ENCODE peak calls at places on chromosomes 13 and 19, in ten cellular contexts. M, O, F, S, T, I, Q, H, C and Y are unnamed samples.
A peak's percentile ranks its signal among the peaks of the same experiment; 100 is the strongest.

GRCh38 chr19:45145270-45146189 is 15.3 kb downstream of the NKPD1 start:
- DNase-seq in S (no peak), C (no peak), M (no peak), O (no peak), Q (no peak), H (no peak), T (no peak), F (no peak), I (no peak), Y (no peak)

GRCh38 chr19:2270157-2270571 is 11.8 kb downstream of the PEAK3 start:
- DNase-seq in S (peak; percentile 94), C (peak; percentile 51), O (no peak), Q (peak; percentile 31), F (peak; percentile 80), T (no peak), M (peak; percentile 54), H (peak; percentile 60), I (peak; percentile 84), Y (no peak)

GRCh38 chr13:49587311-49587847 is 2.0 kb upstream of the RCBTB1 start:
- DNase-seq in C (no peak), M (no peak), H (no peak), I (no peak), T (no peak), F (no peak), S (no peak), O (no peak), Q (peak; percentile 6), Y (peak; percentile 50)

GRCh38 chr19:19711934-19712828 is 20.7 kb downstream of the ZNF14 start:
- DNase-seq in F (no peak), H (no peak), S (no peak), O (no peak), Q (no peak), T (no peak), I (no peak), M (no peak), C (no peak), Y (no peak)

GRCh38 chr13:42064966-42065365 is 16.5 kb downstream of the DGKH start:
- DNase-seq in Q (no peak), H (no peak), O (no peak), F (no peak), M (no peak), I (no peak), S (no peak), C (no peak), T (no peak), Y (no peak)

GRCh38 chr13:99501952-99502310 is 659 bp downstream of the TM9SF2 start:
- DNase-seq in F (no peak), I (no peak), Q (peak; percentile 29), H (peak; percentile 22), M (peak; percentile 43), O (no peak), C (no peak), T (no peak), S (no peak), Y (peak; percentile 36)

GRCh38 chr19:28488006-28488405 is 724.9 kb downstream of the UQCRFS1 start:
- DNase-seq in I (no peak), M (peak; percentile 18), C (no peak), Q (no peak), F (no peak), S (peak; percentile 17), T (no peak), O (no peak), H (no peak), Y (no peak)

GRCh38 chr13:46062190-46062589 is 9.6 kb upstream of the ZC3H13 start:
- DNase-seq in C (no peak), F (no peak), Q (peak; percentile 24), M (no peak), H (no peak), O (no peak), T (peak; percentile 10), I (no peak), S (no peak), Y (peak; percentile 60)

GRCh38 chr13:95235199-95235726 is 66.0 kb downstream of the ABCC4 start:
- DNase-seq in F (no peak), T (no peak), Q (peak; percentile 8), C (no peak), H (no peak), I (no peak), S (no peak), O (no peak), M (no peak), Y (peak; percentile 36)

GRCh38 chr19:47109541-47110375 is 3.8 kb downstream of the ZC3H4 start:
- DNase-seq in H (no peak), C (peak; percentile 43), Q (peak; percentile 62), O (no peak), T (no peak), M (peak; percentile 56), F (no peak), S (peak; percentile 78), I (no peak), Y (peak; percentile 66)

GRCh38 chr13:49980266-49980665 is 16.6 kb upstream of the TRIM13 start:
- DNase-seq in O (no peak), S (no peak), T (no peak), F (no peak), C (no peak), M (no peak), Q (peak; percentile 19), H (no peak), I (no peak), Y (no peak)

GRCh38 chr19:34556500-34556899 is 74.9 kb downstream of the WTIP start:
- DNase-seq in I (no peak), T (peak; percentile 16), O (no peak), S (no peak), F (no peak), C (no peak), M (peak; percentile 18), Q (peak; percentile 54), H (no peak), Y (peak; percentile 9)

GRCh38 chr13:52846567-52847321 is 1.7 kb downstream of the PCDH8 start:
- DNase-seq in F (peak; percentile 53), O (no peak), T (no peak), I (peak; percentile 73), H (peak; percentile 49), M (peak; percentile 54), Q (peak; percentile 27), C (no peak), S (peak; percentile 78), Y (peak; percentile 10)

GRCh38 chr13:32001392-32001768 is 30.2 kb upstream of the FRY start:
- DNase-seq in H (peak; percentile 44), I (no peak), M (no peak), O (no peak), C (no peak), T (no peak), Q (peak; percentile 71), F (no peak), S (no peak), Y (peak; percentile 73)

GRCh38 chr19:7730286-7731217 is 1.4 kb downstream of the CLEC4G start:
- DNase-seq in H (no peak), T (no peak), S (no peak), C (no peak), Q (no peak), O (no peak), F (no peak), M (no peak), I (no peak), Y (no peak)

GRCh38 chr13:112702983-112703379 is 13.1 kb downstream of the ATP11A start:
- DNase-seq in C (no peak), O (no peak), H (no peak), S (peak; percentile 23), Q (no peak), T (no peak), I (no peak), M (peak; percentile 3), F (no peak), Y (no peak)

GRCh38 chr19:17240062-17240854 is 5.5 kb downstream of the NR2F6 start:
- DNase-seq in F (no peak), M (peak; percentile 58), I (no peak), Q (no peak), T (no peak), O (no peak), H (no peak), S (no peak), C (no peak), Y (no peak)

GRCh38 chr19:16449330-16449961 is 22.3 kb downstream of the EPS15L1 start:
- DNase-seq in H (no peak), T (no peak), Q (peak; percentile 24), O (no peak), M (no peak), C (no peak), F (no peak), S (no peak), I (no peak), Y (peak; percentile 68)

GRCh38 chr19:10095948-10096614 is 6.4 kb downstream of the ANGPTL6 start:
- DNase-seq in T (peak; percentile 50), I (peak; percentile 95), H (peak; percentile 90), O (peak; percentile 84), S (peak; percentile 96), M (peak; percentile 93), C (peak; percentile 65), Q (peak; percentile 95), F (peak; percentile 94), Y (peak; percentile 91)

GRCh38 chr19:43731854-43732253 is 16.0 kb downstream of the IRGC start:
- DNase-seq in T (no peak), H (no peak), S (no peak), F (no peak), C (no peak), I (no peak), Q (peak; percentile 18), O (no peak), M (no peak), Y (peak; percentile 95)

GRCh38 chr13:46831588-46832194 is 34.7 kb upstream of the ESD start:
- DNase-seq in C (peak; percentile 36), H (no peak), M (peak; percentile 20), O (no peak), T (peak; percentile 8), F (no peak), I (no peak), S (no peak), Q (peak; percentile 71), Y (peak; percentile 75)

GRCh38 chr13:30959678-30960077 is 27.2 kb downstream of the TEX26 start:
- DNase-seq in F (no peak), H (no peak), T (no peak), C (no peak), S (no peak), O (no peak), M (no peak), I (no peak), Q (no peak), Y (no peak)
- TF ChIP-seq CTCF in F (no peak), H (no peak), T (no peak), C (no peak), S (no peak), O (no peak), M (no peak), I (no peak), Q (no peak), Y (no peak)

GRCh38 chr13:25046274-25046984 is 49.5 kb upstream of the PABPC3 start:
- DNase-seq in H (no peak), T (no peak), O (no peak), I (no peak), M (no peak), F (no peak), C (no peak), S (peak; percentile 41), Q (no peak), Y (no peak)
- H3K4me3 ChIP-seq in H (peak overlapping the region; percentile 34), T (no peak overlapping the region), O (peak overlapping the region; percentile 39), I (no peak overlapping the region), M (peak overlapping the region; percentile 24), F (no peak overlapping the region), C (no peak overlapping the region), S (no peak overlapping the region), Q (no peak overlapping the region), Y (peak overlapping the region; percentile 48)

GRCh38 chr19:50932690-50933083 is 20.2 kb downstream of the KLK5 start:
- DNase-seq in H (no peak), M (no peak), C (no peak), S (no peak), O (no peak), T (no peak), Q (no peak), I (no peak), F (no peak), Y (no peak)
- TF ChIP-seq CTCF in H (no peak), M (no peak), C (no peak), S (no peak), O (no peak), T (no peak), Q (no peak), I (no peak), F (no peak), Y (no peak)

GRCh38 chr13:28140433-28141125 is 2.2 kb downstream of the PAN3 start:
- DNase-seq in O (no peak), Q (no peak), C (no peak), F (no peak), M (no peak), H (no peak), T (no peak), S (no peak), I (no peak), Y (no peak)
- H3K4me3 ChIP-seq in O (peak overlapping the region; percentile 99), Q (peak overlapping the region; percentile 84), C (peak overlapping the region; percentile 97), F (no peak overlapping the region), M (peak overlapping the region; percentile 90), H (peak overlapping the region; percentile 89), T (peak overlapping the region; percentile 3), S (peak overlapping the region; percentile 95), I (peak overlapping the region; percentile 99), Y (peak overlapping the region; percentile 78)